ENCODE peak calls at places on chromosome 1, in seven cellular contexts. Z, M, Y, D, G, F and O are unnamed samples.

GRCh38 chr1:170309389-170310013 is 163.7 kb downstream of the NTMT2 start:
- DNase-seq in Z (no peak), M (no peak), Y (peak), D (peak), G (no peak), F (no peak), O (no peak)

GRCh38 chr1:101738475-101738874 is 258.3 kb downstream of the OLFM3 start:
- DNase-seq in Z (no peak), M (no peak), Y (peak), D (no peak), G (no peak), F (no peak), O (no peak)

GRCh38 chr1:169630006-169630405 is at the start of gene SELP:
- DNase-seq in Z (no peak), M (no peak), Y (no peak), D (peak), G (no peak), F (no peak), O (no peak)

GRCh38 chr1:211613108-211613947 is 34.4 kb upstream of the SLC30A1 start:
- DNase-seq in Z (no peak), M (no peak), Y (peak), D (peak), G (no peak), F (no peak), O (peak)

GRCh38 chr1:226709942-226710341 is 29.1 kb downstream of the ITPKB start:
- DNase-seq in Z (no peak), M (no peak), Y (no peak), D (no peak), G (no peak), F (no peak), O (no peak)

GRCh38 chr1:230264342-230264741 is 161.8 kb downstream of the PGBD5 start:
- DNase-seq in Z (no peak), M (no peak), Y (no peak), D (no peak), G (no peak), F (no peak), O (no peak)

GRCh38 chr1:243575070-243575469 is 275.0 kb downstream of the AKT3 start:
- DNase-seq in Z (no peak), M (no peak), Y (no peak), D (no peak), G (peak), F (no peak), O (no peak)

GRCh38 chr1:63799810-63800209 is 26.0 kb downstream of the ROR1 start:
- DNase-seq in Z (no peak), M (no peak), Y (peak), D (no peak), G (no peak), F (no peak), O (no peak)

GRCh38 chr1:23629728-23630290 is 61.8 kb upstream of the RPL11 start:
- DNase-seq in Z (no peak), M (no peak), Y (no peak), D (no peak), G (no peak), F (no peak), O (no peak)

GRCh38 chr1:77068013-77068412 is 151.2 kb downstream of the PIGK start:
- DNase-seq in Z (no peak), M (no peak), Y (no peak), D (peak), G (peak), F (no peak), O (no peak)

GRCh38 chr1:19009126-19009881 is 52.8 kb upstream of the IFFO2 start:
- DNase-seq in Z (no peak), M (no peak), Y (no peak), D (no peak), G (no peak), F (no peak), O (no peak)

GRCh38 chr1:40717065-40717464 is 25.6 kb downstream of the NFYC start:
- DNase-seq in Z (no peak), M (no peak), Y (no peak), D (no peak), G (no peak), F (no peak), O (no peak)

GRCh38 chr1:84849312-84849711 is 43.7 kb downstream of the LPAR3 start:
- DNase-seq in Z (no peak), M (no peak), Y (no peak), D (no peak), G (no peak), F (no peak), O (no peak)